ENCODE peak calls at places on chromosome 4, in six cellular contexts. One of them, this sample, is unnamed.

GRCh38 chr4:40221744-40222143 is 24.9 kb downstream of the RHOH start:
- DNase-seq in stimulated activated CD8-positive, alpha-beta memory T cell treated with anti-CD3 and anti-CD28 coated beads, Interleukin-15, amount 100 ng/mL, for 24 hours: no peak
- DNase-seq in WTC11: no peak
- DNase-seq in stimulated activated effector memory CD8-positive, alpha-beta T cell treated with anti-CD3 and anti-CD28 coated beads, Interleukin-12 subunit alpha, Interleukin-12 subunit beta, amount 100 ng/mL, for 72 hours: no peak
- DNase-seq in GM20000: no peak
- DNase-seq in HFFc6: no peak
- DNase-seq in this sample: no peak

GRCh38 chr4:77354550-77354949 is 197.5 kb downstream of the CCNG2 start:
- DNase-seq in stimulated activated CD8-positive, alpha-beta memory T cell treated with anti-CD3 and anti-CD28 coated beads, Interleukin-15, amount 100 ng/mL, for 24 hours: no peak
- DNase-seq in stimulated activated effector memory CD8-positive, alpha-beta T cell treated with anti-CD3 and anti-CD28 coated beads, Interleukin-12 subunit alpha, Interleukin-12 subunit beta, amount 100 ng/mL, for 72 hours: no peak
- DNase-seq in WTC11: no peak
- DNase-seq in GM20000: no peak
- DNase-seq in HFFc6: no peak
- DNase-seq in this sample: no peak

GRCh38 chr4:45518832-45519231 is 605.0 kb downstream of the GABRG1 start:
- DNase-seq in stimulated activated effector memory CD8-positive, alpha-beta T cell treated with anti-CD3 and anti-CD28 coated beads, Interleukin-12 subunit alpha, Interleukin-12 subunit beta, amount 100 ng/mL, for 72 hours: no peak
- DNase-seq in HFFc6: no peak
- DNase-seq in GM20000: no peak
- DNase-seq in WTC11: peak; percentile 20
- DNase-seq in stimulated activated CD8-positive, alpha-beta memory T cell treated with anti-CD3 and anti-CD28 coated beads, Interleukin-15, amount 100 ng/mL, for 24 hours: no peak
- DNase-seq in this sample: no peak

GRCh38 chr4:1402021-1402515 is 4.2 kb downstream of the NKX1-1 start:
- DNase-seq in WTC11: no peak
- DNase-seq in HFFc6: no peak
- DNase-seq in stimulated activated CD8-positive, alpha-beta memory T cell treated with anti-CD3 and anti-CD28 coated beads, Interleukin-15, amount 100 ng/mL, for 24 hours: no peak
- DNase-seq in GM20000: peak; percentile 46
- DNase-seq in stimulated activated effector memory CD8-positive, alpha-beta T cell treated with anti-CD3 and anti-CD28 coated beads, Interleukin-12 subunit alpha, Interleukin-12 subunit beta, amount 100 ng/mL, for 72 hours: no peak
- DNase-seq in this sample: no peak

GRCh38 chr4:153345011-153345981 is 808 bp downstream of the MND1 start:
- DNase-seq in stimulated activated CD8-positive, alpha-beta memory T cell treated with anti-CD3 and anti-CD28 coated beads, Interleukin-15, amount 100 ng/mL, for 24 hours: peak; percentile 17
- DNase-seq in HFFc6: peak; percentile 52
- DNase-seq in GM20000: peak; percentile 58
- DNase-seq in stimulated activated effector memory CD8-positive, alpha-beta T cell treated with anti-CD3 and anti-CD28 coated beads, Interleukin-12 subunit alpha, Interleukin-12 subunit beta, amount 100 ng/mL, for 72 hours: peak; percentile 23
- DNase-seq in WTC11: peak; percentile 39
- DNase-seq in this sample: no peak

GRCh38 chr4:6748286-6748685 is 32.3 kb downstream of the BLOC1S4 start:
- DNase-seq in stimulated activated effector memory CD8-positive, alpha-beta T cell treated with anti-CD3 and anti-CD28 coated beads, Interleukin-12 subunit alpha, Interleukin-12 subunit beta, amount 100 ng/mL, for 72 hours: no peak
- DNase-seq in stimulated activated CD8-positive, alpha-beta memory T cell treated with anti-CD3 and anti-CD28 coated beads, Interleukin-15, amount 100 ng/mL, for 24 hours: no peak
- DNase-seq in WTC11: no peak
- DNase-seq in HFFc6: no peak
- DNase-seq in GM20000: no peak
- DNase-seq in this sample: no peak

GRCh38 chr4:6917445-6918241 is 8.0 kb downstream of the TBC1D14 start:
- DNase-seq in HFFc6: no peak
- DNase-seq in stimulated activated CD8-positive, alpha-beta memory T cell treated with anti-CD3 and anti-CD28 coated beads, Interleukin-15, amount 100 ng/mL, for 24 hours: no peak
- DNase-seq in GM20000: peak; percentile 70
- DNase-seq in stimulated activated effector memory CD8-positive, alpha-beta T cell treated with anti-CD3 and anti-CD28 coated beads, Interleukin-12 subunit alpha, Interleukin-12 subunit beta, amount 100 ng/mL, for 72 hours: no peak
- DNase-seq in WTC11: peak; percentile 69
- DNase-seq in this sample: no peak

GRCh38 chr4:111268769-111269414 is 646.0 kb upstream of the PITX2 start:
- DNase-seq in stimulated activated effector memory CD8-positive, alpha-beta T cell treated with anti-CD3 and anti-CD28 coated beads, Interleukin-12 subunit alpha, Interleukin-12 subunit beta, amount 100 ng/mL, for 72 hours: no peak
- DNase-seq in GM20000: peak; percentile 16
- DNase-seq in HFFc6: peak; percentile 69
- DNase-seq in stimulated activated CD8-positive, alpha-beta memory T cell treated with anti-CD3 and anti-CD28 coated beads, Interleukin-15, amount 100 ng/mL, for 24 hours: no peak
- DNase-seq in WTC11: no peak
- DNase-seq in this sample: no peak

GRCh38 chr4:148170408-148171385 is 271.5 kb downstream of the NR3C2 start:
- DNase-seq in stimulated activated effector memory CD8-positive, alpha-beta T cell treated with anti-CD3 and anti-CD28 coated beads, Interleukin-12 subunit alpha, Interleukin-12 subunit beta, amount 100 ng/mL, for 72 hours: no peak
- DNase-seq in WTC11: no peak
- DNase-seq in stimulated activated CD8-positive, alpha-beta memory T cell treated with anti-CD3 and anti-CD28 coated beads, Interleukin-15, amount 100 ng/mL, for 24 hours: no peak
- DNase-seq in HFFc6: no peak
- DNase-seq in GM20000: no peak
- DNase-seq in this sample: no peak

GRCh38 chr4:12884846-12885796 is 599.0 kb downstream of the RAB28 start:
- DNase-seq in GM20000: no peak
- DNase-seq in stimulated activated effector memory CD8-positive, alpha-beta T cell treated with anti-CD3 and anti-CD28 coated beads, Interleukin-12 subunit alpha, Interleukin-12 subunit beta, amount 100 ng/mL, for 72 hours: no peak
- DNase-seq in stimulated activated CD8-positive, alpha-beta memory T cell treated with anti-CD3 and anti-CD28 coated beads, Interleukin-15, amount 100 ng/mL, for 24 hours: no peak
- DNase-seq in WTC11: peak; percentile 45
- DNase-seq in HFFc6: no peak
- DNase-seq in this sample: no peak

GRCh38 chr4:48195853-48196252 is 61.8 kb upstream of the TXK start:
- DNase-seq in stimulated activated effector memory CD8-positive, alpha-beta T cell treated with anti-CD3 and anti-CD28 coated beads, Interleukin-12 subunit alpha, Interleukin-12 subunit beta, amount 100 ng/mL, for 72 hours: no peak
- DNase-seq in stimulated activated CD8-positive, alpha-beta memory T cell treated with anti-CD3 and anti-CD28 coated beads, Interleukin-15, amount 100 ng/mL, for 24 hours: no peak
- DNase-seq in HFFc6: no peak
- DNase-seq in WTC11: no peak
- DNase-seq in GM20000: no peak
- DNase-seq in this sample: no peak

GRCh38 chr4:104487105-104487504 is 7.6 kb downstream of the CXXC4 start:
- DNase-seq in stimulated activated CD8-positive, alpha-beta memory T cell treated with anti-CD3 and anti-CD28 coated beads, Interleukin-15, amount 100 ng/mL, for 24 hours: no peak
- DNase-seq in stimulated activated effector memory CD8-positive, alpha-beta T cell treated with anti-CD3 and anti-CD28 coated beads, Interleukin-12 subunit alpha, Interleukin-12 subunit beta, amount 100 ng/mL, for 72 hours: no peak
- DNase-seq in WTC11: no peak
- DNase-seq in HFFc6: no peak
- DNase-seq in GM20000: no peak
- DNase-seq in this sample: no peak

GRCh38 chr4:83272900-83273299 is 11.7 kb downstream of the COQ2 start:
- DNase-seq in GM20000: peak; percentile 59
- DNase-seq in stimulated activated effector memory CD8-positive, alpha-beta T cell treated with anti-CD3 and anti-CD28 coated beads, Interleukin-12 subunit alpha, Interleukin-12 subunit beta, amount 100 ng/mL, for 72 hours: no peak
- DNase-seq in stimulated activated CD8-positive, alpha-beta memory T cell treated with anti-CD3 and anti-CD28 coated beads, Interleukin-15, amount 100 ng/mL, for 24 hours: no peak
- DNase-seq in HFFc6: no peak
- DNase-seq in WTC11: no peak
- DNase-seq in this sample: no peak

GRCh38 chr4:1661695-1662094 is 22.4 kb downstream of the FAM53A start:
- DNase-seq in stimulated activated CD8-positive, alpha-beta memory T cell treated with anti-CD3 and anti-CD28 coated beads, Interleukin-15, amount 100 ng/mL, for 24 hours: no peak
- DNase-seq in stimulated activated effector memory CD8-positive, alpha-beta T cell treated with anti-CD3 and anti-CD28 coated beads, Interleukin-12 subunit alpha, Interleukin-12 subunit beta, amount 100 ng/mL, for 72 hours: no peak
- DNase-seq in HFFc6: no peak
- DNase-seq in GM20000: no peak
- DNase-seq in WTC11: no peak
- DNase-seq in this sample: no peak

GRCh38 chr4:35025152-35025834 is 1219.0 kb downstream of the ARAP2 start:
- DNase-seq in WTC11: no peak
- DNase-seq in stimulated activated effector memory CD8-positive, alpha-beta T cell treated with anti-CD3 and anti-CD28 coated beads, Interleukin-12 subunit alpha, Interleukin-12 subunit beta, amount 100 ng/mL, for 72 hours: no peak
- DNase-seq in HFFc6: no peak
- DNase-seq in GM20000: no peak
- DNase-seq in stimulated activated CD8-positive, alpha-beta memory T cell treated with anti-CD3 and anti-CD28 coated beads, Interleukin-15, amount 100 ng/mL, for 24 hours: no peak
- DNase-seq in this sample: no peak

GRCh38 chr4:165006457-165006856 is 25.3 kb upstream of the TRIM60 start:
- DNase-seq in WTC11: no peak
- DNase-seq in stimulated activated effector memory CD8-positive, alpha-beta T cell treated with anti-CD3 and anti-CD28 coated beads, Interleukin-12 subunit alpha, Interleukin-12 subunit beta, amount 100 ng/mL, for 72 hours: no peak
- DNase-seq in GM20000: no peak
- DNase-seq in HFFc6: no peak
- DNase-seq in stimulated activated CD8-positive, alpha-beta memory T cell treated with anti-CD3 and anti-CD28 coated beads, Interleukin-15, amount 100 ng/mL, for 24 hours: no peak
- DNase-seq in this sample: no peak

GRCh38 chr4:125049711-125050110 is 265.0 kb upstream of the FAT4 start:
- DNase-seq in stimulated activated CD8-positive, alpha-beta memory T cell treated with anti-CD3 and anti-CD28 coated beads, Interleukin-15, amount 100 ng/mL, for 24 hours: no peak
- DNase-seq in stimulated activated effector memory CD8-positive, alpha-beta T cell treated with anti-CD3 and anti-CD28 coated beads, Interleukin-12 subunit alpha, Interleukin-12 subunit beta, amount 100 ng/mL, for 72 hours: no peak
- DNase-seq in GM20000: no peak
- DNase-seq in WTC11: no peak
- DNase-seq in HFFc6: no peak
- DNase-seq in this sample: no peak

GRCh38 chr4:4853371-4853823 is 6.1 kb upstream of the MSX1 start:
- DNase-seq in stimulated activated CD8-positive, alpha-beta memory T cell treated with anti-CD3 and anti-CD28 coated beads, Interleukin-15, amount 100 ng/mL, for 24 hours: no peak
- DNase-seq in stimulated activated effector memory CD8-positive, alpha-beta T cell treated with anti-CD3 and anti-CD28 coated beads, Interleukin-12 subunit alpha, Interleukin-12 subunit beta, amount 100 ng/mL, for 72 hours: no peak
- DNase-seq in WTC11: peak; percentile 13
- DNase-seq in GM20000: peak; percentile 37
- DNase-seq in HFFc6: no peak
- DNase-seq in this sample: no peak

GRCh38 chr4:113760094-113760851 is 1.3 kb downstream of the CAMK2D start:
- DNase-seq in WTC11: no peak
- DNase-seq in stimulated activated effector memory CD8-positive, alpha-beta T cell treated with anti-CD3 and anti-CD28 coated beads, Interleukin-12 subunit alpha, Interleukin-12 subunit beta, amount 100 ng/mL, for 72 hours: no peak
- DNase-seq in HFFc6: peak; percentile 11
- DNase-seq in stimulated activated CD8-positive, alpha-beta memory T cell treated with anti-CD3 and anti-CD28 coated beads, Interleukin-15, amount 100 ng/mL, for 24 hours: no peak
- DNase-seq in GM20000: no peak
- DNase-seq in this sample: peak; percentile 13

GRCh38 chr4:68021185-68021584 is 57.9 kb upstream of the TMPRSS11A start:
- DNase-seq in stimulated activated CD8-positive, alpha-beta memory T cell treated with anti-CD3 and anti-CD28 coated beads, Interleukin-15, amount 100 ng/mL, for 24 hours: no peak
- DNase-seq in stimulated activated effector memory CD8-positive, alpha-beta T cell treated with anti-CD3 and anti-CD28 coated beads, Interleukin-12 subunit alpha, Interleukin-12 subunit beta, amount 100 ng/mL, for 72 hours: no peak
- DNase-seq in WTC11: no peak
- DNase-seq in HFFc6: peak; percentile 3
- DNase-seq in GM20000: no peak
- DNase-seq in this sample: no peak

GRCh38 chr4:8182858-8183725 is 16.0 kb upstream of the SH3TC1 start:
- DNase-seq in HFFc6: peak; percentile 89
- DNase-seq in WTC11: no peak
- DNase-seq in stimulated activated CD8-positive, alpha-beta memory T cell treated with anti-CD3 and anti-CD28 coated beads, Interleukin-15, amount 100 ng/mL, for 24 hours: no peak
- DNase-seq in stimulated activated effector memory CD8-positive, alpha-beta T cell treated with anti-CD3 and anti-CD28 coated beads, Interleukin-12 subunit alpha, Interleukin-12 subunit beta, amount 100 ng/mL, for 72 hours: no peak
- DNase-seq in GM20000: no peak
- DNase-seq in this sample: no peak

GRCh38 chr4:155377281-155377680 is 516 bp upstream of the MAP9 start:
- DNase-seq in stimulated activated effector memory CD8-positive, alpha-beta T cell treated with anti-CD3 and anti-CD28 coated beads, Interleukin-12 subunit alpha, Interleukin-12 subunit beta, amount 100 ng/mL, for 72 hours: no peak
- DNase-seq in WTC11: no peak
- DNase-seq in HFFc6: no peak
- DNase-seq in GM20000: no peak
- DNase-seq in stimulated activated CD8-positive, alpha-beta memory T cell treated with anti-CD3 and anti-CD28 coated beads, Interleukin-15, amount 100 ng/mL, for 24 hours: no peak
- DNase-seq in this sample: no peak

GRCh38 chr4:122500852-122501501 is 44.5 kb upstream of the IL2 start:
- DNase-seq in stimulated activated CD8-positive, alpha-beta memory T cell treated with anti-CD3 and anti-CD28 coated beads, Interleukin-15, amount 100 ng/mL, for 24 hours: no peak
- DNase-seq in WTC11: no peak
- DNase-seq in stimulated activated effector memory CD8-positive, alpha-beta T cell treated with anti-CD3 and anti-CD28 coated beads, Interleukin-12 subunit alpha, Interleukin-12 subunit beta, amount 100 ng/mL, for 72 hours: no peak
- DNase-seq in HFFc6: no peak
- DNase-seq in GM20000: no peak
- DNase-seq in this sample: no peak

GRCh38 chr4:67658302-67658701 is 42.7 kb downstream of the UBA6 start:
- DNase-seq in stimulated activated effector memory CD8-positive, alpha-beta T cell treated with anti-CD3 and anti-CD28 coated beads, Interleukin-12 subunit alpha, Interleukin-12 subunit beta, amount 100 ng/mL, for 72 hours: no peak
- DNase-seq in HFFc6: no peak
- DNase-seq in GM20000: no peak
- DNase-seq in stimulated activated CD8-positive, alpha-beta memory T cell treated with anti-CD3 and anti-CD28 coated beads, Interleukin-15, amount 100 ng/mL, for 24 hours: no peak
- DNase-seq in WTC11: no peak
- DNase-seq in this sample: no peak